ENCODE peak calls at places on chromosomes 13 and 19, in six cellular contexts. E is left ventricle myocardium superior; K is WERI-Rb-1; L is activated CD8-positive, alpha-beta memory T cell treated with anti-CD3 and anti-CD28 coated beads, Interleukin-2, amount 50 U/mL, for 4 hours; F is thyroid gland; R is GM12865. T is an unnamed sample.

GRCh38 chr13:42116225-42116624 is 67.8 kb downstream of the DGKH start:
- DNase-seq in L (no peak), E (no peak), R (no peak), F (no peak), K (no peak), T (no peak)

GRCh38 chr13:112807653-112808376 is 118.0 kb downstream of the ATP11A start:
- DNase-seq in K (no peak), R (no peak), E (no peak), F (no peak), L (no peak), T (no peak)

GRCh38 chr19:3175761-3176714 is 2.5 kb upstream of the S1PR4 start:
- DNase-seq in F (peak), R (peak), L (no peak), K (no peak), E (no peak), T (peak)

GRCh38 chr13:100887729-100888151 is 213.1 kb upstream of the TMTC4 start:
- DNase-seq in E (no peak), F (no peak), R (no peak), K (no peak), L (no peak), T (no peak)

GRCh38 chr13:33352023-33352422 is 66.5 kb upstream of the STARD13 start:
- DNase-seq in F (no peak), K (no peak), L (no peak), E (no peak), R (no peak), T (no peak)

GRCh38 chr13:25276748-25277147 is 10.5 kb downstream of the MTMR6 start:
- DNase-seq in E (no peak), L (no peak), K (no peak), F (no peak), R (peak), T (no peak)

GRCh38 chr19:6530385-6531162 is at the start of gene TNFSF9:
- DNase-seq in K (peak), F (peak), L (peak), E (peak), R (peak), T (peak)

GRCh38 chr13:48304132-48304876 is 753 bp downstream of the RB1 start:
- DNase-seq in K (no peak), F (peak), E (peak), L (no peak), R (peak), T (no peak)

GRCh38 chr13:89816404-89816803 is 1531.1 kb upstream of the MIR17HG start:
- DNase-seq in R (no peak), K (no peak), E (no peak), F (no peak), L (no peak), T (no peak)

GRCh38 chr19:45163751-45164150 is 3.0 kb upstream of the NKPD1 start:
- DNase-seq in F (no peak), R (no peak), E (no peak), L (no peak), K (no peak), T (peak)

GRCh38 chr13:75195479-75196111 is 286.4 kb downstream of the TBC1D4 start:
- DNase-seq in E (no peak), L (no peak), R (no peak), F (no peak), K (no peak), T (no peak)

GRCh38 chr19:47390533-47391488 is 28.5 kb downstream of the MEIS3 start:
- DNase-seq in R (peak), L (no peak), K (no peak), F (no peak), E (no peak), T (no peak)

GRCh38 chr19:30006206-30006605 is 64.2 kb downstream of the URI1 start:
- DNase-seq in L (no peak), K (no peak), E (no peak), R (no peak), F (no peak), T (no peak)

GRCh38 chr19:34096020-34096915 is 76.0 kb upstream of the LSM14A start:
- DNase-seq in R (peak), K (peak), L (no peak), E (no peak), F (no peak), T (no peak)

GRCh38 chr19:1355258-1355973 is 28.3 kb upstream of the NDUFS7 start:
- DNase-seq in R (no peak), K (no peak), F (no peak), L (no peak), E (no peak), T (no peak)

GRCh38 chr13:102089722-102090121 is 312.1 kb downstream of the FGF14 start:
- DNase-seq in R (no peak), L (no peak), F (no peak), E (no peak), K (no peak), T (no peak)

GRCh38 chr13:80508031-80508430 is 167.1 kb upstream of the SPRY2 start:
- DNase-seq in F (no peak), L (no peak), E (no peak), K (no peak), R (no peak), T (no peak)

GRCh38 chr19:42117076-42117475 is 15.2 kb downstream of the POU2F2 start:
- DNase-seq in K (no peak), F (no peak), R (no peak), E (no peak), L (no peak), T (no peak)

GRCh38 chr19:51258761-51259160 is 7.9 kb downstream of the SIGLECL1 start:
- DNase-seq in F (no peak), K (no peak), R (no peak), L (no peak), E (no peak), T (no peak)

GRCh38 chr13:27182844-27183497 is 11.4 kb upstream of the USP12 start:
- DNase-seq in L (no peak), E (peak), R (no peak), F (no peak), K (no peak), T (peak)

GRCh38 chr13:106619688-106620555 is 52.0 kb upstream of the ARGLU1 start:
- DNase-seq in F (peak), E (no peak), R (peak), K (peak), L (no peak), T (no peak)

GRCh38 chr19:40398417-40399056 is 8.6 kb upstream of the HIPK4 start:
- DNase-seq in K (no peak), L (peak), F (peak), E (peak), R (peak), T (no peak)

GRCh38 chr19:3653865-3654513 is 27.4 kb upstream of the CACTIN start:
- DNase-seq in F (no peak), E (no peak), K (peak), R (no peak), L (no peak), T (no peak)

GRCh38 chr13:35917942-35918645 is 213.1 kb downstream of the DCLK1 start:
- DNase-seq in K (no peak), L (no peak), E (no peak), R (no peak), F (no peak), T (no peak)

GRCh38 chr13:99353836-99354235 is 46.6 kb upstream of the GPR183 start:
- DNase-seq in R (no peak), L (no peak), E (no peak), F (no peak), K (no peak), T (no peak)

GRCh38 chr19:18663940-18664530 is 19.4 kb upstream of the CRTC1 start:
- DNase-seq in E (no peak), R (no peak), K (peak), F (no peak), L (no peak), T (no peak)

GRCh38 chr19:55679343-55680257 is 4.6 kb downstream of the EPN1 start:
- DNase-seq in F (no peak), L (no peak), R (no peak), K (no peak), E (no peak), T (peak)

GRCh38 chr19:682678-683320 is 6.6 kb downstream of the FSTL3 start:
- DNase-seq in L (no peak), E (no peak), F (no peak), K (no peak), R (no peak), T (peak)

GRCh38 chr19:35657904-35658700 is 8.2 kb upstream of the UPK1A start:
- DNase-seq in L (no peak), F (no peak), R (no peak), K (no peak), E (no peak), T (no peak)

GRCh38 chr13:113825851-113826250 is 38.0 kb downstream of the GAS6 start:
- DNase-seq in F (no peak), R (no peak), L (no peak), E (no peak), K (no peak), T (no peak)

GRCh38 chr13:65497265-65497664 is 1732.9 kb downstream of the PCDH9 start:
- DNase-seq in L (no peak), R (no peak), E (no peak), F (no peak), K (no peak), T (no peak)

T was measured in kidney.